ENCODE peak calls at places on chromosomes 5 and 9, in nine cellular contexts. V is iPS-NIHi11; D is upper lobe of right lung; X is activated effector memory CD4-positive, alpha-beta T cell treated with anti-CD3 and anti-CD28 coated beads, Interleukin-2, amount 50 U/mL, for 16 hours; C is activated CD4-positive, alpha-beta T cell treated with anti-CD3 and anti-CD28 coated beads, Interleukin-2, amount 50 U/mL, for 1 hour; B is pancreas; L is GM12878; S is germinal center; E is nephron progenitor cell. Z is an unnamed sample.

GRCh38 chr5:118891252-118891651 is 97.1 kb downstream of the DTWD2 start:
- DNase-seq in V (no peak), D (no peak), X (no peak), C (no peak), B (no peak), L (peak), S (no peak), E (no peak), Z (peak)

GRCh38 chr5:8270246-8270645 is 401.3 kb downstream of the MTRR start:
- DNase-seq in V (no peak), D (no peak), X (no peak), C (no peak), B (no peak), L (no peak), S (no peak), E (no peak), Z (no peak)

GRCh38 chr5:68245325-68245724 is 29.8 kb downstream of the PIK3R1 start:
- DNase-seq in V (no peak), D (no peak), X (no peak), C (no peak), B (no peak), L (no peak), S (no peak), E (no peak), Z (no peak)

GRCh38 chr5:107930891-107931290 is 260.2 kb upstream of the EFNA5 start:
- DNase-seq in V (no peak), D (no peak), X (no peak), C (no peak), B (no peak), L (no peak), S (no peak), E (no peak), Z (no peak)

GRCh38 chr5:157026789-157027424 is 32.0 kb downstream of the HAVCR1 start:
- DNase-seq in V (peak), D (no peak), X (no peak), C (no peak), B (no peak), L (no peak), S (peak), E (no peak), Z (no peak)

GRCh38 chr5:96963267-96963666 is 27.4 kb downstream of the LNPEP start:
- DNase-seq in V (no peak), D (no peak), X (no peak), C (peak), B (peak), L (peak), S (no peak), E (no peak), Z (no peak)

GRCh38 chr9:34512131-34513078 is 10.4 kb downstream of the ENHO start:
- DNase-seq in V (no peak), D (no peak), X (peak), C (no peak), B (no peak), L (no peak), S (no peak), E (no peak), Z (no peak)

GRCh38 chr9:92528537-92528851 is 7.3 kb downstream of the ECM2 start:
- DNase-seq in V (no peak), D (no peak), X (no peak), C (no peak), B (no peak), L (no peak), S (no peak), E (no peak), Z (no peak)

GRCh38 chr9:109791003-109791677 is 11.1 kb downstream of the PALM2AKAP2 start:
- DNase-seq in V (no peak), D (no peak), X (no peak), C (no peak), B (no peak), L (no peak), S (no peak), E (no peak), Z (no peak)

GRCh38 chr9:126219166-126219565 is 107.5 kb upstream of the MVB12B start:
- DNase-seq in V (no peak), D (no peak), X (no peak), C (no peak), B (no peak), L (no peak), S (no peak), E (no peak), Z (no peak)

GRCh38 chr5:77893225-77893860 is 117.2 kb upstream of the TBCA start:
- DNase-seq in V (peak), D (no peak), X (no peak), C (no peak), B (no peak), L (no peak), S (no peak), E (no peak), Z (peak)

GRCh38 chr5:147836439-147836838 is 5.0 kb upstream of the SPINK1 start:
- DNase-seq in V (no peak), D (no peak), X (no peak), C (no peak), B (no peak), L (no peak), S (no peak), E (no peak), Z (no peak)

GRCh38 chr5:148353634-148354033 is 18.3 kb downstream of the SPINK9 start:
- DNase-seq in V (no peak), D (no peak), X (no peak), C (no peak), B (no peak), L (no peak), S (no peak), E (no peak), Z (no peak)

GRCh38 chr5:1406681-1407640 is 38.3 kb downstream of the SLC6A3 start:
- DNase-seq in V (no peak), D (peak), X (no peak), C (no peak), B (no peak), L (no peak), S (no peak), E (no peak), Z (no peak)

GRCh38 chr5:68074048-68074632 is 141.4 kb upstream of the PIK3R1 start:
- DNase-seq in V (no peak), D (no peak), X (no peak), C (no peak), B (no peak), L (no peak), S (no peak), E (no peak), Z (no peak)

GRCh38 chr9:121466142-121466541 is 33.5 kb downstream of the GGTA1 start:
- DNase-seq in V (no peak), D (no peak), X (no peak), C (no peak), B (no peak), L (no peak), S (no peak), E (no peak), Z (no peak)

GRCh38 chr5:106205916-106206571 is 1464.7 kb downstream of the EFNA5 start:
- DNase-seq in V (no peak), D (no peak), X (no peak), C (no peak), B (no peak), L (no peak), S (no peak), E (no peak), Z (no peak)

GRCh38 chr9:117414220-117414905 is 494 bp downstream of the ASTN2 start:
- DNase-seq in V (peak), D (peak), X (no peak), C (no peak), B (no peak), L (no peak), S (peak), E (peak), Z (no peak)

GRCh38 chr9:121612511-121612998 is 38.9 kb upstream of the DAB2IP start:
- DNase-seq in V (no peak), D (peak), X (no peak), C (no peak), B (no peak), L (no peak), S (no peak), E (no peak), Z (no peak)

GRCh38 chr5:90747175-90747574 is 188.6 kb downstream of the ADGRV1 start:
- DNase-seq in V (peak), D (no peak), X (no peak), C (no peak), B (no peak), L (no peak), S (no peak), E (no peak), Z (no peak)

GRCh38 chr5:143063175-143063970 is 293.2 kb downstream of the ARHGAP26 start:
- DNase-seq in V (no peak), D (no peak), X (no peak), C (no peak), B (no peak), L (no peak), S (no peak), E (no peak), Z (no peak)

GRCh38 chr5:72467987-72468386 is 39.2 kb downstream of the ZNF366 start:
- DNase-seq in V (no peak), D (no peak), X (no peak), C (no peak), B (no peak), L (no peak), S (no peak), E (no peak), Z (no peak)

GRCh38 chr5:103541114-103541513 is 21.5 kb downstream of the NUDT12 start:
- DNase-seq in V (no peak), D (no peak), X (no peak), C (no peak), B (no peak), L (no peak), S (no peak), E (no peak), Z (no peak)

GRCh38 chr5:52283221-52283620 is 504.5 kb upstream of the ITGA1 start:
- DNase-seq in V (no peak), D (no peak), X (no peak), C (no peak), B (peak), L (no peak), S (no peak), E (no peak), Z (no peak)

GRCh38 chr9:124007468-124008306 is 3.9 kb upstream of the LHX2 start:
- DNase-seq in V (no peak), D (no peak), X (no peak), C (no peak), B (no peak), L (no peak), S (no peak), E (no peak), Z (no peak)

GRCh38 chr5:10668697-10669096 is 92.3 kb downstream of the DAP start:
- DNase-seq in V (no peak), D (no peak), X (no peak), C (no peak), B (no peak), L (no peak), S (no peak), E (no peak), Z (no peak)